ENCODE peak calls at places on chromosomes 7 and 10, in four cellular contexts. O, M, F and P are unnamed samples. For H4K20me1, the result is how much of the 10 kb centered on the place peaks cover.

GRCh38 chr10:18437486-18437885 is 213.9 kb downstream of the NSUN6 start:
- DNase-seq in O (no peak), M (no peak), F (no peak), P (no peak)

GRCh38 chr7:137862964-137863363 is 16.2 kb upstream of the DGKI start:
- DNase-seq in O (no peak), M (no peak), F (no peak), P (no peak)

GRCh38 chr7:2715341-2716231 is 27.6 kb downstream of the AMZ1 start:
- DNase-seq in O (no peak), M (no peak), F (no peak), P (no peak)

GRCh38 chr10:96153065-96153464 is 23.0 kb downstream of the ZNF518A start:
- DNase-seq in O (no peak), M (no peak), F (no peak), P (no peak)

GRCh38 chr10:31401287-31401686 is 82.3 kb downstream of the ZEB1 start:
- DNase-seq in O (no peak), M (no peak), F (no peak), P (no peak)

GRCh38 chr10:92452313-92452712 is 121.6 kb downstream of the IDE start:
- DNase-seq in O (no peak), M (no peak), F (no peak), P (no peak)

GRCh38 chr10:104256335-104257080 is 1.8 kb downstream of the GSTO1 start:
- DNase-seq in O (no peak), M (peak), F (no peak), P (no peak)

GRCh38 chr10:114042895-114043531 is 653 bp upstream of the ADRB1 start:
- DNase-seq in O (peak), M (no peak), F (no peak), P (peak)

GRCh38 chr10:77594171-77594783 is 43.3 kb downstream of the KCNMA1 start:
- DNase-seq in O (no peak), M (no peak), F (no peak), P (no peak)

GRCh38 chr10:124249812-124250432 is 156.5 kb upstream of the CHST15 start:
- DNase-seq in O (peak), M (no peak), F (peak), P (peak)

GRCh38 chr7:105625986-105626385 is 44.7 kb upstream of the EFCAB10 start:
- DNase-seq in O (no peak), M (no peak), F (no peak), P (no peak)

GRCh38 chr7:91569702-91570457 is 305.6 kb downstream of the FZD1 start:
- DNase-seq in O (no peak), M (no peak), F (no peak), P (peak)

GRCh38 chr7:142805350-142806020 is 34.7 kb downstream of the PRSS2 start:
- DNase-seq in O (no peak), M (no peak), F (no peak), P (no peak)

GRCh38 chr7:111098011-111098925 is 7.3 kb downstream of the LRRN3 start:
- DNase-seq in O (no peak), M (peak), F (no peak), P (peak)

GRCh38 chr7:124310934-124311390 is 278.1 kb upstream of the TMEM229A start:
- DNase-seq in O (no peak), M (no peak), F (no peak), P (no peak)

GRCh38 chr7:127927339-127927679 is 103.9 kb downstream of the LRRC4 start:
- DNase-seq in O (no peak), M (peak), F (no peak), P (no peak)

DNA sequence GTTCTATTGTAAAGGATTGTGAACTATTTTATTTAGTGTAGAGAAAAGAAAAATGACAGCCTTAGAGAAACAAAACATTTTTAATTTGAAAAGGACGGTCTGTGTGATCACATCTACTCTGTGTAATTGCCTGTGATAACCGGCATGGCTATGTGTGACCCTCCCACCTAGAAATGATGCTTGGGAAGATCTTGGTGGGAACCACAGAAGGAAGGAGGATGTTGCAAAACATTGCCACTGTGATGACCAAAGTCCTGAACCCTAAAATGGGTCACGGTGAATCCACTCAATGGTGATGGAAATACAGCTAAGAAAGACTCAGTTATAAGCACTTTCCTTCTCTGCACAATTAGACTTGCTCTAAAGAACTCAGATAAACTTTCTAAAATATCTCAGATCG is 221.3 kb upstream of the FRMD4A start:
- DNase-seq in O (no peak), M (no peak), F (no peak), P (no peak)
- H4K20me1 ChIP-seq in O (under half), M (under half), F (under half), P (under half)

DNA sequence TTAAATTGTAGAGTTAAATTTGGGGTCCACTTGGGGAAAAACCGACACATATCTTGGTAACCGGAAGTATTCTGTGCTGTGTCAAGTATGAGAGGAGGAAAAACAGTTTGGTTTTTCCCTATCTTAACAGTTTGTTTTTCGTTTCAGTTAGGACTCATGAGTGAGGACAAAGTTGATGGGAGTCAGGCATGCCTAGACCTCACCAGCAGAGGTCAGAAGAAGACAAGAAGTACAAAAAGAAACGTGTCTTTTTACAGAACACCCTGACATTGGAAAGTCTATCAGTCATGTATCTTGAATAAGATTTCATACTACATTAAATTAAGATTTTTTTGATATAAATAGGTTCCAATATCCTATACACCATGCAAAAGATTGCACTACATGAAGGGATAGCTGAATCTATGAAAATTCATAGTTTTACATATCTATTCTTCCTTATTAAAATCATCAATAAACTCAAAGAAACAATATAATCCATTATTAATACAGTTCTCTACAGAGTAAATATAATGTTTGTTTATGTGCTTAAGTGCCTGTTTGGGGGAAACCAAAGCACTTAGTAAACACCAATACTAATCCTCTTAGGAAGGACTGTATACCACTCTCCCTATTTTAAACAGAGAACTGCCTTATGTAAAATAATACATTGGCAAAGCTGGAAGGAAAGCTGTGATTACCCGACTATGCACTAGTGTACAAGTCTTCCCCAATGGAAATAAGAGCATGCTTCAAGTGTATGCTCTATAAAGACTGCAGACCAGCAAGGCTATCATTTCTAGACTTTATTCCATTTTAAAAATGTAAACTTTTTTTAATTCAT is 95.6 kb downstream of the USP6NL start:
- DNase-seq in O (no peak), M (peak), F (peak), P (peak)
- TF ChIP-seq CREB1 in O (no peak), M (no peak), F (no peak), P (no peak)

GRCh38 chr7:96308253-96308949 is 13.5 kb downstream of the SLC25A13 start:
- DNase-seq in O (no peak), M (peak), F (no peak), P (peak)

GRCh38 chr7:96308950-96309263 is 13.0 kb downstream of the SLC25A13 start:
- DNase-seq in O (no peak), M (no peak), F (no peak), P (no peak)

GRCh38 chr7:96305915-96306314 is 16.0 kb downstream of the SLC25A13 start:
- DNase-seq in O (no peak), M (no peak), F (no peak), P (no peak)

GRCh38 chr7:96304573-96304972 is 17.3 kb downstream of the SLC25A13 start:
- DNase-seq in O (no peak), M (no peak), F (no peak), P (no peak)

DNA sequence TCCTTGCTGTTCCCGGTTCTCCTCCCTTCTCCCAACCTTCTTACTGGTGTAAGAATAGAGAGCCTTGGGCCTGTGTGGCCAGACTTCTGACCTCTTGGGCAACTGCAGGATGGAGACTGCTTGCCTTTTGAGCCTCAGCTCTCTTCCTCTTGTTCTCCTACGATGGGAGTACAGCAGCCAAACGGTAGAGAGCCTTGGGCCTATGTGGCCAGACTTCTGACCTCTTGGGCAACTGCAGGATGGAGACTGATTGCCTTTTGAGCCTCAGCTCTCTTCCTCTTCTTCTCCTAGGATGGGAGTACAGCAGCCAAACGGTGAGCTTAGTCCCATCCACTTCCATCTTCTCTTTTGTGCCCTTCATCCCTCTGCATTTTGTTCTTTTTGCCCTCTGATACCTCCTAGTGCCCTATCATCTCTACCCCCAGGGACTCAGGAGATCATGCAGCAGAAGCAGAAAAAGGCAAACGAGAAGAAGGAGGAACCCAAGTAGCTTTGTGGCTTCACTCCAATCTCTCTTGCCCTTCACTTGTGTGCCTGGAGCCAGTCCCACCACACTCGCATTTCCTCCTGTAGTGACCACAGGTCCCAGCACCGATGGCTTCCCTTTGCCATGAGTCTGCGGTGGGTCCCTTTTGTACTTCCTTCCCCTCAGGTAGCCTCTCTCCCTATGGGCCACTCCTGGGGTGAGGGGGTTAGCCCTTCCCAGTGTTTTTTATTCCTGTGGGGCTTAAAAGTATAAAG is 15.3 kb downstream of the SLC25A13 start:
- DNase-seq in O (no peak), M (no peak), F (no peak), P (no peak)
- H4K20me1 ChIP-seq in O (under half), M (under half), F (under half), P (under half)

GRCh38 chr7:35316549-35316948 is 62.6 kb upstream of the TBX20 start:
- DNase-seq in O (no peak), M (no peak), F (no peak), P (no peak)
- TF ChIP-seq CREB1 in O (no peak), M (no peak), F (no peak), P (no peak)

DNA sequence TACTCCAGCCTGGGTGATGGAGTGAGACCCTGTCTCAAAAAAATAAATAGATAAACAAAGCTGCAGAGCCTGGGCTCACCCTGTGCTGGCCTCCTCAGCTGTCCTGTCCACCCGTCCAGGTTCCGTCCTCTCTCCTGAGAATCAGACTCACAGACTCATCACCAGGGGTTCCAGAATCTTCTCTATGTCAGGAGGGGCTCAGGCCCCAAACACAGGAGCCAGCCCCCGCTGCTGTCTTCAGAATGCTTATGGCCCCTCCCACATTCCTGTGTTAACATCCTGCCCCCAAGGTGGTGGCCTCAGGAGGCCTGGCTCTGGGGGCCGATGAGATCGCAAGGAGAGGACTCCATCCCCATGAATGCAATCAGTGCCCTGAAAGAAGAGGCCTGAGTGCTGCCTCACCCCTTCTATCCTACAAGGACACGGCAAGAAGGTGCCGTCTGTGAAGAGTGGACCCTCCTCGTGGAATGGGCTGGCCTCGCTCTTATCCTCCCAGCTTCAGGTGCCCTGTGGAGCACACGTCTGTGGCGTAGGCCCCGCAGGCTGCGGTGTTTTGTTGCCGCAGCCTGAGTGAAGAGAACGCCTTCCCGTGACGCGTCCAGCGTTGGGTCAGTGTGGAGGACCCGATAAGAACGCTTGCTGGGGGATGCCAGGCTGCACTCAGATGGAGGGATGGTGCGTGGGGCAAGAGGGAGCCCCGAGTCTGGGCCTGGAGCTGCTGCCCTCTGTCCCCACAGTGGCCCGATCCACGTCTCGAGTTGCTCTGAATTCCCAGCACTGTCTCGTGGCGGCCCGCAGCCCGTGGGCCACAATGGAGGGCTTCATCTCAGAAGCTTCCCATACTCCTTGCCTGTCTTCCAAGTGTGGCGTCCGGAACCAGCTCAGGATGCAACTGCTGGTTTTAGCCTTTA is 77.1 kb downstream of the INPP5A start:
- DNase-seq in O (no peak), M (no peak), F (no peak), P (no peak)
- H4K20me1 ChIP-seq in O (under half), M (under half), F (under half), P (under half)

DNA sequence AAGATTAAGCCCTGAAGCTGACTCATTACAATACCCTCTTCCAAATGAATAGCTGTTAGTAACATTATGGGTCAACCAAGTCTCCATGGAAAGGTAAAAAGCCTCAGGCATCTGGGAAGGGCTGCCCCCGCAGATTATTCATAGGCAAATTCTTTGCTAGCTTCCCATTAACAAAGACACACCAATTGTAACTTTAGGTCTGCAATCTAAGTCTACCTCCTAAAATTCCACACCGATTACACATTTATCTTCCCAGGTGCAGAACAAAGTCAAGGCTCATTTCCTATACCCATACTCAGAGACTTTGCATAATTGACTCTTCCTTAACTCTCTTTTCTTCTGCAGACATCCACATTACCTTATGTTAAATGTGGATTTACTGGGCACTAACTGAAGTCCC is 826.3 kb upstream of the MBL2 start:
- DNase-seq in O (no peak), M (no peak), F (no peak), P (peak)
- TF ChIP-seq CREB1 in O (no peak), M (no peak), F (no peak), P (peak)

GRCh38 chr10:15167411-15168295 is 840 bp downstream of the NMT2 start:
- DNase-seq in O (peak), M (peak), F (peak), P (peak)
- H4K20me1 ChIP-seq in O (under half), M (under half), F (under half), P (under half)